ENCODE peak calls at places on chromosomes 5 and 9, in eight cellular contexts. E, U, T, X, D, S, O and H are unnamed samples.

GRCh38 chr9:96183751-96184150 is 118.2 kb downstream of the HSD17B3 start:
- DNase-seq in U (no peak), E (no peak), S (no peak), O (no peak), X (no peak), D (no peak), T (no peak), H (no peak)

GRCh38 chr9:136053757-136054142 is 41.3 kb downstream of the NACC2 start:
- DNase-seq in U (peak), T (no peak), X (no peak), D (no peak), O (no peak), S (no peak), E (no peak), H (no peak)

GRCh38 chr9:136694163-136694864 is 7.1 kb upstream of the AGPAT2 start:
- DNase-seq in E (no peak), T (no peak), O (peak), D (peak), X (peak), S (peak), U (peak), H (no peak)

GRCh38 chr5:138661991-138662434 is 86.8 kb upstream of the HSPA9 start:
- DNase-seq in U (no peak), D (no peak), S (no peak), T (no peak), X (no peak), E (peak), O (no peak), H (no peak)

GRCh38 chr5:1156754-1157460 is 44.5 kb upstream of the SLC6A19 start:
- DNase-seq in T (no peak), E (no peak), S (peak), D (no peak), U (no peak), O (no peak), X (no peak), H (no peak)

GRCh38 chr5:137695651-137696428 is 40.0 kb downstream of the KLHL3 start:
- DNase-seq in T (no peak), S (no peak), D (no peak), U (peak), O (no peak), E (no peak), X (no peak), H (no peak)

GRCh38 chr5:116452774-116453368 is 121.8 kb downstream of the SEMA6A start:
- DNase-seq in S (no peak), X (no peak), T (no peak), E (no peak), O (no peak), D (no peak), U (no peak), H (no peak)

GRCh38 chr9:128073260-128073886 is 5.3 kb downstream of the SLC25A25 start:
- DNase-seq in D (no peak), O (no peak), E (no peak), S (no peak), U (no peak), X (no peak), T (no peak), H (no peak)

GRCh38 chr9:123335227-123335985 is 20.6 kb upstream of the CRB2 start:
- DNase-seq in U (no peak), S (no peak), D (peak), E (peak), O (peak), T (peak), X (no peak), H (peak)

GRCh38 chr5:175885813-175886212 is 14.4 kb downstream of the CPLX2 start:
- DNase-seq in S (no peak), T (no peak), E (no peak), O (no peak), D (no peak), U (peak), X (no peak), H (no peak)

GRCh38 chr9:36093384-36093783 is 43.1 kb upstream of the GLIPR2 start:
- DNase-seq in X (no peak), S (no peak), T (peak), D (no peak), O (no peak), E (no peak), U (peak), H (no peak)

GRCh38 chr9:83512621-83513020 is 25.6 kb downstream of the FRMD3 start:
- DNase-seq in E (no peak), U (no peak), X (no peak), T (no peak), O (no peak), D (no peak), S (no peak), H (no peak)

GRCh38 chr9:98552306-98552705 is 156.4 kb downstream of the GABBR2 start:
- DNase-seq in O (no peak), U (no peak), S (no peak), D (no peak), E (no peak), T (no peak), X (peak), H (no peak)

GRCh38 chr5:81355291-81356251 is 38.4 kb downstream of the ACOT12 start:
- DNase-seq in D (no peak), T (no peak), X (no peak), U (no peak), E (no peak), S (no peak), O (no peak), H (no peak)

GRCh38 chr9:136946893-136947891 is 2.1 kb downstream of the C8G start:
- DNase-seq in S (no peak), D (no peak), X (no peak), U (no peak), O (no peak), T (no peak), E (no peak), H (no peak)

GRCh38 chr9:137070906-137071275 is 534 bp upstream of the SAPCD2 start:
- DNase-seq in S (no peak), E (no peak), T (no peak), U (peak), X (no peak), D (no peak), O (no peak), H (no peak)

GRCh38 chr9:88388203-88388885 is at the start of gene SPIN1:
- DNase-seq in O (peak), U (peak), E (no peak), X (peak), S (peak), T (peak), D (peak), H (no peak)

GRCh38 chr5:68423154-68423811 is 207.7 kb downstream of the PIK3R1 start:
- DNase-seq in S (no peak), E (no peak), X (peak), O (no peak), T (no peak), D (no peak), U (no peak), H (no peak)

GRCh38 chr5:10324519-10325370 is 17.0 kb upstream of the CMBL start:
- DNase-seq in E (no peak), O (no peak), D (no peak), T (no peak), X (peak), U (no peak), S (no peak), H (no peak)

GRCh38 chr9:17052626-17053025 is 82.2 kb upstream of the CNTLN start:
- DNase-seq in U (peak), E (no peak), S (no peak), X (no peak), D (no peak), O (no peak), T (no peak), H (no peak)

GRCh38 chr5:172325452-172325851 is 41.9 kb upstream of the UBTD2 start:
- DNase-seq in O (no peak), T (no peak), E (no peak), U (peak), S (no peak), X (no peak), D (no peak), H (no peak)

GRCh38 chr5:78008356-78008967 is 232.3 kb upstream of the TBCA start:
- DNase-seq in E (no peak), X (no peak), U (peak), S (no peak), O (no peak), T (peak), D (peak), H (no peak)

GRCh38 chr5:135488727-135489465 is 36.7 kb upstream of the TIFAB start:
- DNase-seq in D (peak), O (no peak), X (no peak), U (peak), T (peak), S (peak), E (no peak), H (peak)

GRCh38 chr5:149357370-149358293 is at the start of gene PCYOX1L:
- DNase-seq in T (peak), S (peak), D (peak), O (peak), X (peak), E (peak), U (peak), H (peak)

GRCh38 chr9:110133608-110134214 is 74.2 kb downstream of the C9orf152 start:
- DNase-seq in O (no peak), T (no peak), S (no peak), U (no peak), E (no peak), X (no peak), D (peak), H (peak)

GRCh38 chr5:10567181-10567591 is 3.3 kb downstream of the ANKRD33B start:
- DNase-seq in X (no peak), O (no peak), S (no peak), D (no peak), E (no peak), U (no peak), T (no peak), H (no peak)

GRCh38 chr5:168152660-168153059 is 138.8 kb upstream of the WWC1 start:
- DNase-seq in U (no peak), S (no peak), X (no peak), T (no peak), E (no peak), O (no peak), D (peak), H (no peak)

GRCh38 chr5:155053482-155053881 is 39.9 kb downstream of the KIF4B start:
- DNase-seq in X (no peak), T (no peak), D (no peak), U (no peak), E (no peak), S (no peak), O (no peak), H (no peak)

GRCh38 chr9:115850548-115851304 is 302.9 kb upstream of the PAPPA start:
- DNase-seq in T (peak), S (no peak), D (peak), U (no peak), E (no peak), O (no peak), X (no peak), H (peak)

GRCh38 chr5:122327110-122327509 is 15.1 kb downstream of the SNCAIP start:
- DNase-seq in T (no peak), U (no peak), E (no peak), O (no peak), X (no peak), S (no peak), D (no peak), H (no peak)

GRCh38 chr5:53087596-53087995 is 22.0 kb downstream of the MOCS2 start:
- DNase-seq in S (no peak), O (no peak), X (no peak), D (no peak), E (no peak), T (no peak), U (no peak), H (no peak)

GRCh38 chr9:121718063-121718462 is 66.6 kb downstream of the DAB2IP start:
- DNase-seq in E (no peak), O (no peak), D (peak), T (peak), U (peak), X (no peak), S (peak), H (no peak)

GRCh38 chr5:178293815-178294214 is 61.2 kb upstream of the PHYKPL start:
- DNase-seq in X (no peak), S (peak), E (no peak), O (no peak), U (no peak), D (no peak), T (no peak), H (no peak)

GRCh38 chr9:130213898-130214761 is 41.9 kb downstream of the NCS1 start:
- DNase-seq in S (no peak), O (no peak), E (no peak), U (peak), D (no peak), T (peak), X (no peak), H (no peak)

GRCh38 chr9:132579427-132579798 is 3.0 kb upstream of the BARHL1 start:
- DNase-seq in O (no peak), X (no peak), D (no peak), E (no peak), S (no peak), U (no peak), T (no peak), H (no peak)

GRCh38 chr9:132584616-132585560 is 2.5 kb downstream of the BARHL1 start:
- DNase-seq in D (peak), S (peak), O (no peak), U (no peak), X (no peak), T (no peak), E (no peak), H (no peak)

GRCh38 chr9:132583584-132584304 is 1.3 kb downstream of the BARHL1 start:
- DNase-seq in E (no peak), D (no peak), X (no peak), T (no peak), U (no peak), S (peak), O (no peak), H (no peak)

GRCh38 chr9:132582786-132583583 is 579 bp downstream of the BARHL1 start:
- DNase-seq in E (no peak), X (no peak), T (no peak), U (no peak), O (no peak), D (no peak), S (peak), H (no peak)

DNA sequence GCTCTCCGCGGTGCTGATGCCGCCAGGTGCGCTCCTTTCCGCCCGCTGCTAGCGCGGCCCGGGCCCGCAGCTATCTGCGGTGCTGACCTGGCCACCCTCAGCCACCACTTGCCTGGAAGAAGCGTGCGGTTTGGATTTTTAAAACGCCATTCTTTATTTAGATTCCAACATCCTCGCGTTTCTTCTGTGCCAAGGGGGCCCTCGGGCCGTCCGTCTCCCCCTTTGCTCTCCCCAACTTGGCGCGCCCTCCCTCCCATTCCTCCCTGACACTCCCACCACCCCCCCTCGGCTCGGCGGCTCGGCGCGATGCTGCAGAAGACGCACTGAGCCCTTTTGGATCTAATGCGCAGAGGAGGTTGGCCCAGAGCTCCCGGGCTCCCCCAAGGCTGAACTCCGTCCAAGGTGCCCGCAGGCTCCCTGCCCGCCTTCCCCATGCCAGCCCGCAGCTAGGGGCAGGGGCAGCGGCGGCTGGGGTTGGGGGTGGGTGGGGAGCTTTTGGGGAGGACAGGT is at the start of gene BARHL1:
- DNase-seq in O (no peak), E (no peak), D (no peak), X (no peak), U (no peak), S (peak), T (no peak), H (no peak)
- H3K4me3 ChIP-seq in O (no peak), E (no peak), D (peak), X (peak), U (peak), S (no peak), T (peak), H (peak)

GRCh38 chr5:73450672-73451217 is 2.2 kb upstream of the FOXD1 start:
- DNase-seq in O (no peak), T (no peak), X (no peak), E (no peak), D (no peak), S (no peak), U (no peak), H (no peak)
- H3K4me3 ChIP-seq in O (no peak), T (peak), X (no peak), E (peak), D (peak), S (no peak), U (no peak), H (peak)

GRCh38 chr9:86908261-86908660 is 39.0 kb downstream of the GAS1 start:
- DNase-seq in E (no peak), S (no peak), D (no peak), T (no peak), U (no peak), X (no peak), O (no peak), H (no peak)

GRCh38 chr9:86901511-86901910 is 45.8 kb downstream of the GAS1 start:
- DNase-seq in E (no peak), O (no peak), D (no peak), U (no peak), T (no peak), S (no peak), X (no peak), H (no peak)

GRCh38 chr9:86907346-86907745 is 40.0 kb downstream of the GAS1 start:
- DNase-seq in X (no peak), T (no peak), D (no peak), U (no peak), O (no peak), E (no peak), S (no peak), H (no peak)

GRCh38 chr9:86903461-86904010 is 43.8 kb downstream of the GAS1 start:
- DNase-seq in S (no peak), O (no peak), U (no peak), D (no peak), X (no peak), T (no peak), E (no peak), H (no peak)

GRCh38 chr9:86902606-86903460 is 44.5 kb downstream of the GAS1 start:
- DNase-seq in U (no peak), T (no peak), S (no peak), X (no peak), D (no peak), O (no peak), E (no peak), H (no peak)
- H3K4me3 ChIP-seq in U (no peak), T (no peak), S (no peak), X (no peak), D (peak), O (no peak), E (peak), H (peak)

GRCh38 chr5:179974281-179974945 is 66.7 kb upstream of the TBC1D9B start:
- DNase-seq in O (no peak), S (no peak), T (no peak), D (no peak), X (no peak), E (no peak), U (no peak), H (no peak)
- H3K4me3 ChIP-seq in O (no peak), S (no peak), T (no peak), D (no peak), X (no peak), E (no peak), U (no peak), H (no peak)

GRCh38 chr9:117414220-117414905 is 494 bp downstream of the ASTN2 start:
- DNase-seq in T (peak), U (no peak), E (no peak), D (peak), S (peak), O (peak), X (no peak), H (no peak)
- H3K4me3 ChIP-seq in T (peak), U (no peak), E (no peak), D (peak), S (peak), O (peak), X (no peak), H (peak)

DNA sequence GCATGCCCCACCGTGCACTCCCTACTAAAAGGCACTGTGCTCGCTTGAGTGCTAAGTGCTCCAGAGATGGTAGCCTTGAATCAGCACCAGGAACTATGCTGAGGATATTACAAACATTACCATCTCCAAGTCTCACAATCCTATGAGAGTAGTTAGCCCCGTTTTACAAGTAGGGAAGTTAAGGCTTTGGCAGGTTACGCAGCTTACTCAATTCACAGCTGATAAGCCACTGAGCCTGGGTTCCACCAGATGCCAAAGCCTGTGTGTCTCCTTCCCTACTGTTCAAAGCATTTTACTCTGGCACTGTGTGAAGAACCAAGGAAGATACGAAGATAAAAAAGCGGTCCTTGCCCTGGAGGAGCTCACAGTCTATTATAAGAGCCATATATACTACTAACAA is 216.2 kb downstream of the EBF1 start:
- DNase-seq in E (no peak), D (no peak), O (no peak), X (no peak), U (no peak), S (no peak), T (no peak), H (no peak)
- H3K4me3 ChIP-seq in E (no peak), D (no peak), O (no peak), X (no peak), U (no peak), S (no peak), T (no peak), H (no peak)

GRCh38 chr5:14556015-14556414 is 25.6 kb upstream of the OTULINL start:
- DNase-seq in E (no peak), S (no peak), X (no peak), U (no peak), T (no peak), D (no peak), O (no peak), H (no peak)

GRCh38 chr5:14557840-14558239 is 23.8 kb upstream of the OTULINL start:
- DNase-seq in X (no peak), U (peak), E (no peak), O (no peak), T (no peak), D (no peak), S (no peak), H (no peak)

GRCh38 chr5:14560091-14560595 is 21.4 kb upstream of the OTULINL start:
- DNase-seq in O (no peak), T (no peak), X (peak), S (no peak), U (peak), E (no peak), D (no peak), H (no peak)

GRCh38 chr5:14561741-14562140 is 19.9 kb upstream of the OTULINL start:
- DNase-seq in E (no peak), T (no peak), D (no peak), X (no peak), O (no peak), U (no peak), S (no peak), H (no peak)

DNA sequence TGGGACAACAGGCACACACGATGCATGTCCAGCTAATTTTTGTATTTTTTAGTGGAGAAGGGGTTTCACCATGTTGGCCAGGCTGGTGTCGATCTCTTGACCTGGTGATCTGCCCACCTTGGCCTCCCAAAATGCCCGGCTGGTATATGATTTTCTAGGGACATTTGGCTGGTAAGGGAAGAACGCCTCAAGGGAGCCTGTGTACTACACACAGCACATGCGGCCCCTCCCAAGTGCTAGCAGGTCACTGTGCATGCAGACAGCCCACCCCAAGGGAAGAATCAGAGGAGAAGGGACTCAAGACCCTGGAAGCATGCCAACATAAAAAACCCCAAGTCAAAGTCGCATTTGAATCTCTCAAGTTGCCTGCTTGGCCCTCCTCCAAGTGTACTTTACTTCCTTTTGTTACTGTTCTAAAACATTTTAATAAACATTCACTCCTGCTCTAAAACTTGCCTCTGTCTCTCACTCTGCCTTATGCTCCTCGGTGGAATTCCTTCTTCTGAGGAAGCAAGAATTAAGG is 24.3 kb upstream of the OTULINL start:
- DNase-seq in O (no peak), U (no peak), D (no peak), X (peak), T (no peak), S (no peak), E (no peak), H (no peak)
- H3K4me3 ChIP-seq in O (no peak), U (no peak), D (no peak), X (no peak), T (no peak), S (no peak), E (peak), H (no peak)